ENCODE peak calls at places on chromosome 12, in four cellular contexts. A, O, L and J are unnamed samples.

GRCh38 chr12:79635676-79636075 is 55.1 kb downstream of the PAWR start:
- DNase-seq in L (no peak), O (no peak), A (no peak), J (no peak)

GRCh38 chr12:115355301-115355700 is 671.3 kb upstream of the TBX3 start:
- DNase-seq in O (no peak), L (no peak), A (no peak), J (no peak)

GRCh38 chr12:75938189-75938588 is 93.4 kb downstream of the PHLDA1 start:
- DNase-seq in A (no peak), O (no peak), L (no peak), J (no peak)

GRCh38 chr12:62409068-62409467 is 57.6 kb upstream of the MON2 start:
- DNase-seq in O (no peak), L (no peak), A (no peak), J (no peak)

GRCh38 chr12:95880895-95881294 is 22.1 kb downstream of the SNRPF start:
- DNase-seq in O (no peak), A (no peak), L (no peak), J (no peak)

GRCh38 chr12:52126605-52127578 is 47.4 kb downstream of the SMIM41 start:
- DNase-seq in O (no peak), L (no peak), A (peak), J (no peak)

GRCh38 chr12:5985471-5985870 is 40.4 kb upstream of the ANO2 start:
- DNase-seq in L (no peak), A (no peak), O (no peak), J (no peak)

GRCh38 chr12:10501031-10501430 is 4.7 kb upstream of the EIF2S3B start:
- DNase-seq in L (no peak), O (no peak), A (no peak), J (peak)

GRCh38 chr12:75684678-75685620 is 173.5 kb upstream of the KRR1 start:
- DNase-seq in L (no peak), A (peak), O (no peak), J (no peak)

GRCh38 chr12:47905313-47905730 is 528 bp upstream of the VDR start:
- DNase-seq in L (peak), A (no peak), O (peak), J (peak)

GRCh38 chr12:52517005-52517835 is 3.0 kb downstream of the KRT5 start:
- DNase-seq in L (no peak), A (no peak), O (no peak), J (no peak)

GRCh38 chr12:131223791-131224567 is 270.3 kb downstream of the ADGRD1 start:
- DNase-seq in O (peak), A (no peak), L (no peak), J (no peak)

GRCh38 chr12:10153271-10154144 is 18.4 kb downstream of the OLR1 start:
- DNase-seq in L (peak), O (peak), A (peak), J (peak)

GRCh38 chr12:131449027-131449426 is 261.9 kb upstream of the SFSWAP start:
- DNase-seq in L (no peak), A (no peak), O (no peak), J (no peak)

GRCh38 chr12:57085999-57086950 is 2.6 kb upstream of the NAB2 start:
- DNase-seq in A (peak), O (peak), L (no peak), J (no peak)

GRCh38 chr12:89984846-89985245 is 276.2 kb upstream of the ATP2B1 start:
- DNase-seq in O (no peak), L (no peak), A (peak), J (no peak)

GRCh38 chr12:130300725-130301124 is 37.0 kb upstream of the PIWIL1 start:
- DNase-seq in L (no peak), O (no peak), A (no peak), J (no peak)

GRCh38 chr12:67772276-67773169 is 124.0 kb downstream of the DYRK2 start:
- DNase-seq in L (no peak), O (peak), A (peak), J (no peak)

GRCh38 chr12:21301-22189 is 45.0 kb upstream of the IQSEC3 start:
- DNase-seq in O (no peak), A (no peak), L (no peak), J (no peak)

GRCh38 chr12:120376009-120376408 is 7.0 kb upstream of the MSI1 start:
- DNase-seq in A (no peak), L (no peak), O (no peak), J (no peak)

GRCh38 chr12:123113038-123113437 is 37.9 kb downstream of the PITPNM2 start:
- DNase-seq in A (no peak), O (no peak), L (no peak), J (no peak)

GRCh38 chr12:50517456-50518048 is 12.8 kb downstream of the DIP2B start:
- DNase-seq in A (no peak), L (no peak), O (no peak), J (no peak)

GRCh38 chr12:31732926-31733548 is 4.2 kb upstream of the AMN1 start:
- DNase-seq in L (no peak), A (peak), O (peak), J (peak)

GRCh38 chr12:70918321-70918720 is 2.2 kb downstream of the PTPRR start:
- DNase-seq in L (no peak), O (no peak), A (no peak), J (no peak)

GRCh38 chr12:48961801-48962200 is 4.5 kb upstream of the ARF3 start:
- DNase-seq in O (no peak), A (no peak), L (no peak), J (no peak)

GRCh38 chr12:116490481-116490880 is 68.7 kb upstream of the MAP1LC3B2 start:
- DNase-seq in O (no peak), L (no peak), A (no peak), J (no peak)

GRCh38 chr12:56634242-56634836 is 4.2 kb upstream of the BAZ2A start:
- DNase-seq in O (peak), A (peak), L (no peak), J (peak)